ENCODE peak calls at places on chromosomes 7 and 10, in six cellular contexts. X is fibroblast of the aortic adventitia, U is hepatic stellate cell, I is cerebellar cortex, R is T-helper 17 cell, W is glomerular endothelial cell. M is an unnamed sample.

GRCh38 chr10:51074238-51075028 is at the start of gene PRKG1:
- DNase-seq in X (peak; percentile 82), U (peak; percentile 80), I (peak; percentile 42), R (no peak), W (peak; percentile 22), M (peak; percentile 33)

GRCh38 chr10:71805776-71806705 is 32.7 kb upstream of the VSIR start:
- DNase-seq in X (no peak), U (no peak), I (no peak), R (no peak), W (no peak), M (no peak)

GRCh38 chr10:75334720-75335119 is 66.8 kb downstream of the ZNF503 start:
- DNase-seq in X (peak; percentile 50), U (no peak), I (peak; percentile 10), R (no peak), W (no peak), M (no peak)

GRCh38 chr7:33100770-33101169 is 8.4 kb downstream of the RP9 start:
- DNase-seq in X (no peak), U (no peak), I (no peak), R (no peak), W (no peak), M (no peak)

GRCh38 chr7:77415822-77416620 is at the start of gene GSAP:
- DNase-seq in X (no peak), U (peak; percentile 72), I (no peak), R (peak; percentile 15), W (no peak), M (no peak)

GRCh38 chr10:25226775-25227682 is 52.2 kb downstream of the GPR158 start:
- DNase-seq in X (peak; percentile 58), U (peak; percentile 6), I (peak; percentile 66), R (no peak), W (peak; percentile 10), M (peak; percentile 7)

GRCh38 chr7:5643280-5643679 is 138.2 kb downstream of the RNF216 start:
- DNase-seq in X (no peak), U (no peak), I (no peak), R (no peak), W (no peak), M (no peak)

GRCh38 chr10:49762566-49762877 is 399 bp upstream of the OGDHL start:
- DNase-seq in X (no peak), U (no peak), I (no peak), R (no peak), W (no peak), M (no peak)

GRCh38 chr10:90130321-90131086 is 429.1 kb downstream of the KIF20B start:
- DNase-seq in X (no peak), U (no peak), I (no peak), R (no peak), W (no peak), M (no peak)

GRCh38 chr10:132837905-132838304 is 52.0 kb upstream of the NKX6-2 start:
- DNase-seq in X (no peak), U (no peak), I (no peak), R (no peak), W (no peak), M (no peak)

GRCh38 chr7:83161186-83161585 is 1.5 kb downstream of the PCLO start:
- DNase-seq in X (no peak), U (no peak), I (peak; percentile 30), R (no peak), W (no peak), M (no peak)

GRCh38 chr7:86968618-86969017 is 90.8 kb downstream of the ELAPOR2 start:
- DNase-seq in X (no peak), U (no peak), I (peak; percentile 45), R (no peak), W (no peak), M (no peak)

GRCh38 chr10:122237326-122237725 is 33.8 kb upstream of the BTBD16 start:
- DNase-seq in X (no peak), U (no peak), I (no peak), R (no peak), W (no peak), M (no peak)

GRCh38 chr10:86265236-86265876 is 101.2 kb downstream of the GRID1 start:
- DNase-seq in X (no peak), U (no peak), I (no peak), R (no peak), W (no peak), M (no peak)

GRCh38 chr7:129676017-129676897 is 64.7 kb downstream of the NRF1 start:
- DNase-seq in X (no peak), U (no peak), I (no peak), R (no peak), W (no peak), M (no peak)

GRCh38 chr7:20846791-20847190 is 60.1 kb upstream of the SP8 start:
- DNase-seq in X (no peak), U (no peak), I (no peak), R (no peak), W (no peak), M (no peak)

GRCh38 chr10:35448687-35449662 is 112.7 kb downstream of the CCNY start:
- DNase-seq in X (peak; percentile 14), U (peak; percentile 36), I (no peak), R (no peak), W (no peak), M (no peak)